ENCODE peak calls at places on chromosomes 4 and X, in eight cellular contexts. C, J, M, U, K, F, W and L are unnamed samples.

GRCh38 chrX:22097295-22097694 is 65.2 kb downstream of the PHEX start:
- DNase-seq in C (no peak), J (no peak), M (peak; percentile 60), U (no peak), K (no peak), F (no peak), W (peak; percentile 16), L (no peak)

GRCh38 chr4:6641164-6641970 is 882 bp downstream of the MRFAP1 start:
- DNase-seq in C (peak; percentile 67), J (peak; percentile 39), M (peak; percentile 60), U (peak; percentile 45), K (peak; percentile 57), F (peak; percentile 86), W (peak; percentile 80), L (peak; percentile 79)

GRCh38 chr4:80017125-80017854 is 55.7 kb downstream of the ANTXR2 start:
- DNase-seq in C (no peak), J (no peak), M (peak; percentile 88), U (no peak), K (no peak), F (no peak), W (peak; percentile 76), L (no peak)

GRCh38 chr4:93832097-93832496 is 3.5 kb downstream of the ATOH1 start:
- DNase-seq in C (no peak), J (no peak), M (no peak), U (no peak), K (no peak), F (no peak), W (no peak), L (no peak)

GRCh38 chrX:34379891-34380290 is 247.8 kb upstream of the FAM47A start:
- DNase-seq in C (no peak), J (no peak), M (peak; percentile 50), U (peak; percentile 0), K (no peak), F (no peak), W (no peak), L (no peak)

GRCh38 chr4:66506985-66507384 is 836.7 kb upstream of the EPHA5 start:
- DNase-seq in C (no peak), J (no peak), M (no peak), U (no peak), K (no peak), F (no peak), W (no peak), L (no peak)

GRCh38 chr4:107094976-107095375 is 58.9 kb upstream of the DKK2 start:
- DNase-seq in C (no peak), J (no peak), M (no peak), U (no peak), K (no peak), F (no peak), W (no peak), L (no peak)

GRCh38 chr4:113773756-113774155 is 12.2 kb upstream of the CAMK2D start:
- DNase-seq in C (no peak), J (no peak), M (no peak), U (no peak), K (no peak), F (no peak), W (no peak), L (no peak)

GRCh38 chr4:172323288-172323687 is 510.1 kb downstream of the GALNTL6 start:
- DNase-seq in C (no peak), J (no peak), M (no peak), U (peak; percentile 4), K (no peak), F (no peak), W (no peak), L (no peak)

GRCh38 chr4:30720656-30721352 is 635 bp downstream of the PCDH7 start:
- DNase-seq in C (no peak), J (no peak), M (peak; percentile 51), U (peak; percentile 47), K (peak; percentile 37), F (peak; percentile 70), W (peak; percentile 60), L (peak; percentile 75)

GRCh38 chr4:44760142-44760898 is 34.0 kb upstream of the GNPDA2 start:
- DNase-seq in C (no peak), J (no peak), M (peak; percentile 50), U (peak; percentile 65), K (peak; percentile 22), F (no peak), W (peak; percentile 27), L (no peak)

GRCh38 chr4:15131551-15131950 is 129.3 kb downstream of the CPEB2 start:
- DNase-seq in C (no peak), J (no peak), M (no peak), U (no peak), K (no peak), F (peak; percentile 10), W (no peak), L (no peak)

GRCh38 chr4:4782969-4783368 is 76.5 kb upstream of the MSX1 start:
- DNase-seq in C (no peak), J (no peak), M (peak; percentile 54), U (no peak), K (no peak), F (no peak), W (peak; percentile 66), L (no peak)

GRCh38 chrX:96181571-96181970 is 503.1 kb upstream of the DIAPH2 start:
- DNase-seq in C (no peak), J (no peak), M (no peak), U (no peak), K (no peak), F (no peak), W (no peak), L (no peak)

GRCh38 chr4:147755567-147756295 is 23.8 kb downstream of the ARHGAP10 start:
- DNase-seq in C (no peak), J (no peak), M (peak; percentile 62), U (no peak), K (no peak), F (no peak), W (peak; percentile 56), L (no peak)

GRCh38 chrX:17531500-17531899 is 156.5 kb downstream of the NHS start:
- DNase-seq in C (no peak), J (no peak), M (no peak), U (no peak), K (no peak), F (no peak), W (no peak), L (no peak)

GRCh38 chr4:73621357-73621756 is 1.1 kb upstream of the RASSF6 start:
- DNase-seq in C (no peak), J (no peak), M (no peak), U (no peak), K (no peak), F (no peak), W (no peak), L (no peak)

GRCh38 chr4:108799335-108799734 is 36.5 kb upstream of the ETNPPL start:
- DNase-seq in C (no peak), J (no peak), M (no peak), U (no peak), K (no peak), F (no peak), W (no peak), L (no peak)

GRCh38 chrX:136196691-136197155 is 49.4 kb downstream of the FHL1 start:
- DNase-seq in C (no peak), J (no peak), M (peak; percentile 93), U (no peak), K (no peak), F (no peak), W (no peak), L (no peak)

GRCh38 chr4:83316459-83317170 is 18.0 kb downstream of the HPSE start:
- DNase-seq in C (no peak), J (no peak), M (no peak), U (no peak), K (no peak), F (peak; percentile 85), W (no peak), L (no peak)

GRCh38 chr4:17957689-17958088 is 63.9 kb downstream of the LCORL start:
- DNase-seq in C (no peak), J (no peak), M (peak; percentile 47), U (no peak), K (no peak), F (no peak), W (no peak), L (no peak)

GRCh38 chrX:35251229-35251628 is 308.6 kb downstream of the FAM47B start:
- DNase-seq in C (no peak), J (no peak), M (no peak), U (no peak), K (no peak), F (no peak), W (no peak), L (no peak)

GRCh38 chrX:73447311-73447794 is 500 bp downstream of the CDX4 start:
- DNase-seq in C (no peak), J (no peak), M (no peak), U (no peak), K (no peak), F (no peak), W (no peak), L (no peak)

GRCh38 chr4:31349907-31350306 is 629.7 kb downstream of the PCDH7 start:
- DNase-seq in C (no peak), J (no peak), M (no peak), U (no peak), K (no peak), F (no peak), W (no peak), L (no peak)

GRCh38 chrX:121635141-121635540 is 587.7 kb downstream of the GLUD2 start:
- DNase-seq in C (no peak), J (no peak), M (no peak), U (no peak), K (no peak), F (no peak), W (no peak), L (no peak)

GRCh38 chrX:45849261-45849660 is 648.6 kb upstream of the DIPK2B start:
- DNase-seq in C (no peak), J (no peak), M (peak; percentile 81), U (peak; percentile 55), K (peak; percentile 8), F (no peak), W (peak; percentile 62), L (no peak)

GRCh38 chrX:134999469-134999868 is 8.7 kb downstream of the SMIM10 start:
- DNase-seq in C (no peak), J (no peak), M (peak; percentile 76), U (peak; percentile 38), K (peak; percentile 22), F (no peak), W (peak; percentile 43), L (no peak)

GRCh38 chr4:114208747-114209146 is 229.3 kb upstream of the ARSJ start:
- DNase-seq in C (no peak), J (no peak), M (peak; percentile 71), U (no peak), K (no peak), F (no peak), W (no peak), L (no peak)